ENCODE peak calls at places on chromosomes 7 and 10, in six cellular contexts. S is immature natural killer cell, V is WTC11, O is CMK, W is myocyte, C is fibroblast of gingiva. B is an unnamed sample.

GRCh38 chr10:106560925-106561640 is 603.4 kb downstream of the SORCS1 start:
- DNase-seq in C (peak; percentile 78), W (no peak), S (no peak), V (no peak), O (no peak), B (no peak)

GRCh38 chr7:54785261-54785660 is 26.2 kb upstream of the SEC61G start:
- DNase-seq in S (no peak), W (peak; percentile 32), O (no peak), C (no peak), V (no peak), B (peak; percentile 36)

GRCh38 chr7:149277871-149278270 is 15.9 kb downstream of the ZNF783 start:
- DNase-seq in C (no peak), V (no peak), O (no peak), S (no peak), W (no peak), B (no peak)

GRCh38 chr7:150937848-150938561 is 40.1 kb downstream of the KCNH2 start:
- DNase-seq in W (peak; percentile 13), S (no peak), O (no peak), V (no peak), C (peak; percentile 6), B (no peak)

GRCh38 chr10:72229261-72230251 is 13.5 kb upstream of the ASCC1 start:
- DNase-seq in W (no peak), V (no peak), S (no peak), C (peak; percentile 98), O (no peak), B (peak; percentile 51)

GRCh38 chr10:28668363-28669226 is 8.7 kb upstream of the BAMBI start:
- DNase-seq in O (no peak), S (no peak), V (peak; percentile 84), C (no peak), W (no peak), B (no peak)

GRCh38 chr10:99456207-99456606 is 25.8 kb upstream of the GOT1 start:
- DNase-seq in S (no peak), V (no peak), W (no peak), C (no peak), O (no peak), B (no peak)

GRCh38 chr10:121715969-121716368 is 117.7 kb upstream of the FGFR2 start:
- DNase-seq in C (no peak), V (no peak), S (no peak), O (no peak), W (no peak), B (no peak)

GRCh38 chr10:132834311-132834761 is 48.4 kb upstream of the NKX6-2 start:
- DNase-seq in V (no peak), O (no peak), W (no peak), C (no peak), S (no peak), B (no peak)

GRCh38 chr7:100826546-100827329 is 585 bp downstream of the EPHB4 start:
- DNase-seq in V (peak; percentile 31), O (no peak), W (peak; percentile 32), C (no peak), S (no peak), B (peak; percentile 25)

GRCh38 chr10:126902157-126902556 is 3.1 kb upstream of the DOCK1 start:
- DNase-seq in O (no peak), V (no peak), S (no peak), W (peak; percentile 94), C (peak; percentile 75), B (peak; percentile 94)

GRCh38 chr10:116691079-116691398 is 51.3 kb downstream of the HSPA12A start:
- DNase-seq in W (no peak), O (no peak), S (no peak), C (no peak), V (no peak), B (no peak)

GRCh38 chr7:27248911-27249723 is 6.5 kb downstream of the EVX1 start:
- DNase-seq in V (no peak), S (no peak), W (peak; percentile 40), C (peak; percentile 44), O (no peak), B (peak; percentile 27)

GRCh38 chr7:154931906-154932305 is 71.0 kb downstream of the PAXIP1 start:
- DNase-seq in C (no peak), V (no peak), W (peak; percentile 29), S (no peak), O (no peak), B (peak; percentile 33)

GRCh38 chr10:62426086-62426485 is 51.9 kb downstream of the ZNF365 start:
- DNase-seq in C (no peak), S (no peak), W (peak; percentile 76), V (no peak), O (no peak), B (peak; percentile 79)

GRCh38 chr10:61836888-61837747 is 64.4 kb upstream of the ARID5B start:
- DNase-seq in V (no peak), C (peak; percentile 4), O (no peak), W (peak; percentile 50), S (no peak), B (peak; percentile 82)

GRCh38 chr7:42914726-42915045 is 2.8 kb upstream of the C7orf25 start:
- DNase-seq in W (no peak), C (no peak), S (no peak), V (no peak), O (no peak), B (no peak)

GRCh38 chr7:132915652-132916051 is 166.2 kb downstream of the CHCHD3 start:
- DNase-seq in V (no peak), O (no peak), S (no peak), C (no peak), W (no peak), B (no peak)

GRCh38 chr10:32882076-32882475 is 76.0 kb downstream of the ITGB1 start:
- DNase-seq in W (no peak), O (no peak), S (no peak), V (no peak), C (no peak), B (no peak)

GRCh38 chr7:47497367-47498096 is 84.4 kb downstream of the TNS3 start:
- DNase-seq in S (no peak), C (no peak), V (no peak), O (no peak), W (no peak), B (no peak)

GRCh38 chr10:118531105-118531851 is 64.2 kb downstream of the PRLHR start:
- DNase-seq in C (no peak), O (no peak), S (no peak), V (no peak), W (no peak), B (no peak)

B was measured in LHCN-M2.